ENCODE peak calls at places on chromosomes 5 and 9, in ten cellular contexts. X, K, P, B, E, V, S, U, D and N are unnamed samples.

GRCh38 chr9:95007470-95007869 is 281.0 kb downstream of the AOPEP start:
- DNase-seq in X (no peak), K (no peak), P (no peak), B (no peak), E (no peak), V (no peak), S (no peak), U (no peak), D (peak; percentile 34), N (no peak)

GRCh38 chr5:59301727-59302126 is 591.8 kb downstream of the PDE4D start:
- DNase-seq in X (no peak), K (no peak), P (no peak), B (no peak), E (no peak), V (no peak), S (no peak), U (no peak), D (no peak), N (no peak)

GRCh38 chr5:74865293-74865798 is 841 bp downstream of the FAM169A start:
- DNase-seq in X (no peak), K (no peak), P (no peak), B (no peak), E (no peak), V (no peak), S (no peak), U (no peak), D (no peak), N (no peak)

GRCh38 chr5:35938518-35939227 is at the start of gene CAPSL:
- DNase-seq in X (no peak), K (peak; percentile 33), P (peak; percentile 13), B (peak; percentile 70), E (no peak), V (peak; percentile 36), S (peak; percentile 8), U (no peak), D (no peak), N (no peak)

GRCh38 chr5:36054646-36055045 is 12.0 kb downstream of the UGT3A2 start:
- DNase-seq in X (no peak), K (no peak), P (no peak), B (no peak), E (no peak), V (no peak), S (no peak), U (no peak), D (no peak), N (no peak)

GRCh38 chr9:100167176-100167575 is 68.1 kb downstream of the INVS start:
- DNase-seq in X (no peak), K (no peak), P (no peak), B (peak; percentile 26), E (no peak), V (no peak), S (no peak), U (no peak), D (no peak), N (no peak)

GRCh38 chr5:6321078-6321477 is 57.3 kb downstream of the MED10 start:
- DNase-seq in X (no peak), K (peak; percentile 72), P (no peak), B (no peak), E (no peak), V (no peak), S (no peak), U (no peak), D (no peak), N (no peak)

GRCh38 chr5:1152771-1153282 is 41.0 kb upstream of the SLC12A7 start:
- DNase-seq in X (no peak), K (no peak), P (no peak), B (no peak), E (no peak), V (no peak), S (no peak), U (no peak), D (no peak), N (peak; percentile 47)

GRCh38 chr5:172171118-172171775 is 16.8 kb downstream of the STK10 start:
- DNase-seq in X (no peak), K (no peak), P (no peak), B (no peak), E (no peak), V (no peak), S (no peak), U (no peak), D (no peak), N (no peak)

GRCh38 chr5:172169216-172169615 is 18.8 kb downstream of the STK10 start:
- DNase-seq in X (no peak), K (no peak), P (no peak), B (no peak), E (no peak), V (no peak), S (no peak), U (no peak), D (no peak), N (no peak)

GRCh38 chr5:172167893-172168292 is 20.1 kb downstream of the STK10 start:
- DNase-seq in X (no peak), K (no peak), P (no peak), B (no peak), E (no peak), V (no peak), S (no peak), U (no peak), D (no peak), N (no peak)

GRCh38 chr5:172168311-172168710 is 19.7 kb downstream of the STK10 start:
- DNase-seq in X (no peak), K (no peak), P (no peak), B (no peak), E (no peak), V (no peak), S (no peak), U (no peak), D (no peak), N (no peak)

DNA sequence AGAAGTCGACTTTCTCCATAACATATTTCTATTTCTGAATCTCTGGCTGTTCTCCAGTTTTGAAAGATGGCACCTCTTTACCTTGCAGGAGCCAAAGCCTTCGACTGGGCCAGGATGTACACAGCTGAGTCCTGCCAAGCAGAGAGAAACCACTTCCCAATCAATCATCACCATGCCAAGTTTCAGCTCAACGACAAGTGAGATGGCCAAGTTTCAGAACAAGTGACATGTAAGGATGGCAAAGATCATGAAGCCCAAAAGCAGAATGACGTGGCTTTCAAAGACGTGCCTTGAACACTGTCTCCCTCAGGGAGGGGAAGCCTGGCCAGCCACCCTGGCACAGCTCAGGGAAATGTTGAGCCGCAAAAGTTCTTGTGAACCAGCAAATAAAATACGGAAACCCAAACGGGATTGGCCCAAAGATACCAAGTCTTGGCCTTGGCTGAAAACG is 17.7 kb downstream of the STK10 start:
- DNase-seq in X (no peak), K (no peak), P (no peak), B (no peak), E (no peak), V (no peak), S (no peak), U (no peak), D (no peak), N (no peak)
- TF ChIP-seq POLR2A in X (no peak), K (no peak), P (no peak), B (no peak), E (no peak), V (no peak), S (no peak), U (no peak), D (no peak), N (no peak)

DNA sequence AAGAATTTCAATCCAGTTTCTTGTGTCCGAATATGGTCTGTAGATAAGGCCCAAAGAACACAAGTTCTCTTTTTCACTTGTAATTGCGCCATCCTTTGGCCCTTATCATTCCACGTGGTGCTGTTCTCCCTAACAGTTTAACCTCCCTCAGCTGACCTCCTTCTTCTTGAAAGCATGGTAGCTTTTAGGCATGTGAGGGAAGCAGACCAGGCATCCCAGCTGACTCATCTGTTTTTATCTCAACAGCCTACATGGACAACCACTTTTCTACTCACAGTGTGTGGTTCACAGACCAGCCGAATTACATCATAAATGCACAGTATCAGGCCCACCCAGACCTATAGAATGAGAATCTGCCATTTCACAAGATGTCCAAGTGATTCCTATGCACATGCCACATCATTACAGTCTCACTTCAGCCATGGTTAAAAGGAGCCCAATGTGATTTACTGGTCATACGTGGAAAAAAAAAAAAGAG is 26.9 kb upstream of the PLIN2 start:
- DNase-seq in X (no peak), K (peak; percentile 80), P (no peak), B (peak; percentile 96), E (no peak), V (no peak), S (peak; percentile 100), U (no peak), D (peak; percentile 37), N (no peak)
- TF ChIP-seq POLR2A in X (no peak), K (no peak), P (no peak), B (no peak), E (no peak), V (no peak), S (peak; percentile 67), U (no peak), D (no peak), N (no peak)

DNA sequence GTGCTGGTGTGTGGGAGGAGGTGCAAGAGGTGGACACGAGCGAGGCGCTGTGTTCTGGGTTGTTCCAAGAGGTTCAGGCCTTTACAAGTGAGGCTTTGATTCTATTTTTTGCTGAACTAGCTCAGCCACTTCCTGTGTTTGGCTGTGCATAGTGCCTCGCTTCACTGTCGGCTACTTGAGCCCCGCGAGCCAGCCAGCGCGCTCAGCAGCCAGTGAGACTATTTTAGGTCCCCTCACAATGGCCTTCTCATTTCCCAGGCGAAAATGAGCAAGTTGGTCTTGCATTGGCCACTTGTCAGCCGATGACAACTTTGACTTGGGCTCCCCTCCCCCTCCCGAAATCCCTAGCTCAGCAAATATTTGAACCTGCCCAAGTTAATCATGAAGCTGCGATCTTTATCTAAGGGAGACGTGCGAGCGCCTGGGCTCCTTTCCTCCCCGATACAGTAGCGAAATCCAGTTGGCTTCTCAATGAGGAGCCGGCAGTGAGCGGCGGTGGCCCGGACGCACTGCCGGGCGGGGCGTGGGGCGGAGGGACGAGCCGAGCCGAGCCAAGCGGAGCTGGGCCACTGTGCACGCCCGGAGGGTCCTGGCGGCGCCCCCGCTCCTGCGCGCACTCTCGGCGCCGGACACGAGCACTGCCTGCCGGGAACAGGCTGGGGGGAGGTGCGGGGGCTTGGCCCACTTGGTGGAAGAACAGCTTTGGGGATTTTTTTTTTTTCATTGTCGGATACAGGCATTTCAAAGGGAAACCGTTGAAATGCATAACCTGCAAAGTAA is 72.6 kb downstream of the PIK3R1 start:
- DNase-seq in X (no peak), K (peak; percentile 12), P (peak; percentile 66), B (peak; percentile 37), E (peak; percentile 34), V (no peak), S (peak; percentile 81), U (peak; percentile 77), D (peak; percentile 77), N (no peak)
- TF ChIP-seq POLR2A in X (peak; percentile 36), K (no peak), P (peak; percentile 42), B (no peak), E (peak; percentile 25), V (no peak), S (peak; percentile 46), U (peak; percentile 78), D (no peak), N (no peak)

DNA sequence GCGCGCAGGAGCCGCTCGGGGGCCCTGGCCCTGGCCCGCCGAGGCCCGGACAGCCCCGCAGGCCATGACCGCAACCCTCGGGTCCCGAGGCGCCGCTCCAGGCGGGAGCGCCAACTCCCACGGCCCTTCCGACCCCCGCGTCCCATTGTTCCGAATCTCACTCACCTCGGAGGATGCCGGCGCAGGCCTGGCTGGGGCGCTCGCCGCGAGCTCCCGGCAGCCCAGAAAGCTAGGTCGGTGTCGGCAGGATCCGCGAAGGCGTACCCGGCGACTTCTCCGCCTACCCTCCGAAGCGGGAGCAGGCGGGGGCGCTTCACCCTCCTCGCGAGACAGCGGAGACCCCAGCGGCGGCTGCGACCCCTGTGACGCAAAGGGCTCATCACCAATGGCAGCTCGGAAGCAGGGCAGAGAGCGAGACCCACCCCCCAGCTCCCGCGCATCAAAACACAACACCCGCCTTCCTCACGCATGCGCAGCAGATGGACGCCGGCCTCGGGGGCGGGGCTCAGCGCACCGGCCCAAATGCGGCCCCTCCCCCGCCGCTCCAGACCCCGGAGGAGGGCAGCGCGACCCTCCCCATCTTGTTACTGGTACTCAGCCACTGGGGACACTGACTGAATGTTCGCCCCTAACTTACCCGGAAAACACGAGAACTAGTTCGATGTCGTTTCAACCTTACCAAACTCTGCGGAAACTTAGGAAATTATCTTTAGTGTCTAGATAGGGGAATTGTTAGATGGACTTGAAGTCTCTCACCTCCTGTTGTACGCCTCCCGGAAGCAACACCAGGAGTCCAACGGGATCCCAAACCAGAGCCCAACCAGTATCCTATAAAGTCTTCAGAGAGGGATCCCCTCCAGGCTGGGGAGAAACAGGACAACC is 1.3 kb upstream of the SMIM27 start:
- DNase-seq in X (peak; percentile 43), K (peak; percentile 93), P (peak; percentile 93), B (peak; percentile 91), E (peak; percentile 97), V (peak; percentile 23), S (peak; percentile 92), U (peak; percentile 64), D (peak; percentile 95), N (peak; percentile 65)
- TF ChIP-seq POLR2A in X (peak; percentile 63), K (peak; percentile 52), P (peak; percentile 49), B (peak; percentile 38), E (no peak), V (no peak), S (peak; percentile 70), U (peak; percentile 75), D (no peak), N (no peak)